ENCODE peak calls at places on chromosomes 2 and 18, in seven cellular contexts. K is NCI-H748 treated with DMSO at 0.1 percent for 48 hours; W is T-helper 9 cell; O is NCI-H1417 treated with DMSO at 0.1 percent for 48 hours; D is iPS-NIHi11; P is CD8-positive, alpha-beta memory T cell; E is activated T-helper 1 cell treated with anti-CD3 and anti-CD28 coated beads, Interleukin-2, amount 50 U/mL, for 16 hours. R is an unnamed sample.

GRCh38 chr2:26568076-26568890 is 72.9 kb downstream of the CIB4 start:
- DNase-seq in K (no peak), W (no peak), O (no peak), D (no peak), P (no peak), E (no peak), R (peak; percentile 41)

GRCh38 chr2:65159261-65159660 is 29.4 kb upstream of the RAB1A start:
- DNase-seq in K (no peak), W (no peak), O (no peak), D (no peak), P (no peak), E (no peak), R (no peak)

GRCh38 chr2:210366675-210367080 is 51.7 kb upstream of the MYL1 start:
- DNase-seq in K (no peak), W (no peak), O (no peak), D (no peak), P (no peak), E (no peak), R (no peak)

GRCh38 chr2:41716497-41716896 is 331.3 kb upstream of the PKDCC start:
- DNase-seq in K (peak; percentile 74), W (no peak), O (peak; percentile 67), D (no peak), P (no peak), E (no peak), R (no peak)

GRCh38 chr2:224952942-224953657 is 89.2 kb downstream of the DOCK10 start:
- DNase-seq in K (no peak), W (no peak), O (no peak), D (no peak), P (peak; percentile 50), E (no peak), R (no peak)

GRCh38 chr2:146295080-146295670 is 1549.7 kb upstream of the ACVR2A start:
- DNase-seq in K (no peak), W (no peak), O (no peak), D (no peak), P (no peak), E (no peak), R (no peak)

GRCh38 chr18:13276530-13277520 is 58.3 kb downstream of the LDLRAD4 start:
- DNase-seq in K (no peak), W (peak; percentile 28), O (no peak), D (no peak), P (no peak), E (no peak), R (no peak)

GRCh38 chr18:49788327-49788908 is 24.9 kb downstream of the ACAA2 start:
- DNase-seq in K (no peak), W (no peak), O (no peak), D (no peak), P (no peak), E (no peak), R (no peak)

GRCh38 chr18:77071711-77072292 is 60.8 kb downstream of the MBP start:
- DNase-seq in K (no peak), W (peak; percentile 69), O (no peak), D (no peak), P (peak; percentile 70), E (no peak), R (no peak)

GRCh38 chr2:160261731-160262130 is 61.7 kb upstream of the ITGB6 start:
- DNase-seq in K (no peak), W (no peak), O (no peak), D (no peak), P (no peak), E (no peak), R (no peak)

GRCh38 chr18:36496022-36496421 is 198.5 kb downstream of the FHOD3 start:
- DNase-seq in K (no peak), W (no peak), O (no peak), D (no peak), P (no peak), E (no peak), R (no peak)

GRCh38 chr2:181667234-181667633 is 10.3 kb upstream of the CERKL start:
- DNase-seq in K (no peak), W (no peak), O (no peak), D (no peak), P (no peak), E (no peak), R (no peak)

GRCh38 chr2:31475692-31476091 is 61.1 kb upstream of the XDH start:
- DNase-seq in K (no peak), W (no peak), O (no peak), D (no peak), P (no peak), E (no peak), R (no peak)

GRCh38 chr2:132542953-132543569 is 126.5 kb downstream of the GPR39 start:
- DNase-seq in K (no peak), W (no peak), O (no peak), D (no peak), P (no peak), E (no peak), R (no peak)

GRCh38 chr2:165952600-165953210 is 871 bp downstream of the TTC21B start:
- DNase-seq in K (peak; percentile 60), W (no peak), O (no peak), D (no peak), P (no peak), E (no peak), R (no peak)

GRCh38 chr2:24050041-24050655 is 607 bp downstream of the FKBP1B start:
- DNase-seq in K (peak; percentile 9), W (no peak), O (no peak), D (peak; percentile 39), P (no peak), E (no peak), R (peak; percentile 61)

GRCh38 chr2:206858972-206859739 is 80.2 kb upstream of the CPO start:
- DNase-seq in K (no peak), W (no peak), O (no peak), D (no peak), P (peak; percentile 56), E (no peak), R (no peak)

GRCh38 chr2:172887280-172887679 is 151.6 kb downstream of the RAPGEF4 start:
- DNase-seq in K (no peak), W (no peak), O (no peak), D (no peak), P (no peak), E (no peak), R (no peak)

GRCh38 chr2:140600116-140600515 is 1530.7 kb downstream of the LRP1B start:
- DNase-seq in K (no peak), W (no peak), O (no peak), D (no peak), P (no peak), E (no peak), R (no peak)

GRCh38 chr2:29115797-29116781 is 874 bp downstream of the CLIP4 start:
- DNase-seq in K (no peak), W (peak; percentile 56), O (no peak), D (peak; percentile 45), P (peak; percentile 73), E (peak; percentile 38), R (peak; percentile 87)

GRCh38 chr2:144331652-144332355 is 188.1 kb downstream of the ZEB2 start:
- DNase-seq in K (no peak), W (peak; percentile 64), O (peak; percentile 27), D (peak; percentile 39), P (peak; percentile 82), E (no peak), R (no peak)

GRCh38 chr2:42328148-42328833 is 32.7 kb downstream of the COX7A2L start:
- DNase-seq in K (peak; percentile 14), W (no peak), O (peak; percentile 13), D (no peak), P (peak; percentile 18), E (no peak), R (no peak)

GRCh38 chr2:217685255-217685605 is 317.6 kb downstream of the TNS1 start:
- DNase-seq in K (no peak), W (no peak), O (no peak), D (peak; percentile 36), P (no peak), E (no peak), R (no peak)

GRCh38 chr2:163919717-163920116 is 183.9 kb upstream of the FIGN start:
- DNase-seq in K (no peak), W (no peak), O (no peak), D (no peak), P (no peak), E (no peak), R (no peak)

GRCh38 chr2:81481242-81481993 is 1176.9 kb upstream of the LRRTM1 start:
- DNase-seq in K (peak; percentile 85), W (no peak), O (peak; percentile 51), D (no peak), P (no peak), E (no peak), R (no peak)

GRCh38 chr2:31476511-31477171 is 62.1 kb upstream of the XDH start:
- DNase-seq in K (no peak), W (no peak), O (no peak), D (no peak), P (no peak), E (no peak), R (no peak)

GRCh38 chr2:208983476-208983875 is 440.4 kb upstream of the MAP2 start:
- DNase-seq in K (no peak), W (no peak), O (no peak), D (no peak), P (no peak), E (no peak), R (no peak)

GRCh38 chr18:28792404-28793103 is 615.6 kb upstream of the CDH2 start:
- DNase-seq in K (peak; percentile 47), W (no peak), O (no peak), D (no peak), P (no peak), E (no peak), R (no peak)

GRCh38 chr2:20439193-20439475 is 7.7 kb upstream of the RHOB start:
- DNase-seq in K (no peak), W (no peak), O (no peak), D (no peak), P (no peak), E (no peak), R (no peak)

GRCh38 chr2:73939419-73939818 is 12.7 kb downstream of the DGUOK start:
- DNase-seq in K (no peak), W (no peak), O (no peak), D (peak; percentile 38), P (peak; percentile 39), E (no peak), R (no peak)

GRCh38 chr18:79522451-79523220 is 126.9 kb downstream of the NFATC1 start:
- DNase-seq in K (no peak), W (peak; percentile 44), O (no peak), D (no peak), P (peak; percentile 69), E (peak; percentile 43), R (no peak)

GRCh38 chr2:8412082-8412481 is 269.8 kb upstream of the ID2 start:
- DNase-seq in K (no peak), W (no peak), O (no peak), D (no peak), P (no peak), E (no peak), R (no peak)

GRCh38 chr2:100786297-100786658 is 33.7 kb upstream of the NPAS2 start:
- DNase-seq in K (no peak), W (no peak), O (no peak), D (no peak), P (no peak), E (no peak), R (no peak)